ENCODE peak calls at places on chromosome 11, in seven cellular contexts. V is prostate gland, O is mucosa of descending colon, X is left ventricle myocardium inferior, Q is Panc1, D is SK-N-SH, E is AG04450. W is an unnamed sample.

GRCh38 chr11:1737080-1737757 is 13.2 kb downstream of the IFITM10 start:
- DNase-seq in E (no peak), O (no peak), V (no peak), D (no peak), X (no peak), Q (no peak), W (no peak)

GRCh38 chr11:10303558-10304363 is 1.1 kb upstream of the ADM start:
- DNase-seq in O (peak; percentile 69), V (peak; percentile 60), X (peak; percentile 28), E (no peak), D (peak; percentile 30), Q (no peak), W (no peak)

GRCh38 chr11:73760066-73760679 is 701 bp downstream of the RAB6A start:
- DNase-seq in X (peak; percentile 50), D (peak; percentile 69), O (peak; percentile 49), E (no peak), V (peak; percentile 23), Q (no peak), W (no peak)

GRCh38 chr11:10809373-10810199 is 860 bp upstream of the EIF4G2 start:
- DNase-seq in O (peak; percentile 63), Q (no peak), D (no peak), E (peak; percentile 29), X (no peak), V (no peak), W (peak; percentile 34)

GRCh38 chr11:19650929-19651487 is 61.6 kb upstream of the NAV2 start:
- DNase-seq in X (no peak), Q (no peak), V (no peak), E (no peak), D (no peak), O (no peak), W (no peak)

GRCh38 chr11:2084721-2085120 is 54.5 kb downstream of the IGF2 start:
- DNase-seq in O (no peak), X (no peak), V (peak; percentile 2), Q (no peak), E (no peak), D (no peak), W (no peak)

GRCh38 chr11:107598225-107599139 is 7.5 kb downstream of the ELMOD1 start:
- DNase-seq in X (no peak), V (no peak), D (peak; percentile 45), E (no peak), Q (no peak), O (no peak), W (no peak)

GRCh38 chr11:35038211-35038930 is 100.6 kb upstream of the CD44 start:
- DNase-seq in O (no peak), X (no peak), Q (no peak), E (no peak), D (peak; percentile 5), V (no peak), W (no peak)

GRCh38 chr11:93484716-93485115 is 58.5 kb downstream of the SMCO4 start:
- DNase-seq in D (peak; percentile 75), X (no peak), O (no peak), V (no peak), Q (no peak), E (peak; percentile 34), W (no peak)

GRCh38 chr11:72758690-72759389 is 6.6 kb upstream of the ARAP1 start:
- DNase-seq in X (peak; percentile 45), V (no peak), Q (no peak), D (peak; percentile 46), O (peak; percentile 54), E (peak; percentile 82), W (no peak)

GRCh38 chr11:125464266-125464662 is 31.8 kb downstream of the FEZ1 start:
- DNase-seq in Q (no peak), X (no peak), V (no peak), D (no peak), O (no peak), E (no peak), W (no peak)

GRCh38 chr11:73577496-73577917 is 20.4 kb downstream of the FAM168A start:
- DNase-seq in X (no peak), E (peak; percentile 36), Q (no peak), V (no peak), O (no peak), D (peak; percentile 68), W (no peak)

GRCh38 chr11:134598368-134598767 is 186.3 kb upstream of the B3GAT1 start:
- DNase-seq in Q (no peak), O (no peak), E (no peak), V (no peak), X (no peak), D (no peak), W (no peak)

GRCh38 chr11:6319001-6319878 is 1.1 kb downstream of the CAVIN3 start:
- DNase-seq in X (peak; percentile 71), O (peak; percentile 10), Q (peak; percentile 78), E (no peak), D (peak; percentile 16), V (no peak), W (no peak)

GRCh38 chr11:108672113-108672512 is 7.2 kb downstream of the DDX10 start:
- DNase-seq in V (no peak), O (no peak), Q (no peak), X (no peak), D (no peak), E (no peak), W (no peak)

GRCh38 chr11:117002639-117003305 is 95.5 kb downstream of the SIK3 start:
- DNase-seq in Q (no peak), X (no peak), E (no peak), O (no peak), V (no peak), D (no peak), W (no peak)

GRCh38 chr11:69862331-69862761 is 43.1 kb upstream of the FGF3 start:
- DNase-seq in V (no peak), E (no peak), Q (no peak), X (no peak), D (no peak), O (no peak), W (no peak)

GRCh38 chr11:733072-733471 is 14.2 kb upstream of the TALDO1 start:
- DNase-seq in X (no peak), Q (no peak), E (no peak), V (no peak), D (no peak), O (no peak), W (no peak)

GRCh38 chr11:7160814-7161489 is 72.2 kb downstream of the RBMXL2 start:
- DNase-seq in V (no peak), X (no peak), D (no peak), Q (no peak), O (no peak), E (no peak), W (no peak)

GRCh38 chr11:71204294-71204693 is 48.1 kb downstream of the SHANK2 start:
- DNase-seq in D (no peak), Q (no peak), O (no peak), V (no peak), X (no peak), E (no peak), W (no peak)

DNA sequence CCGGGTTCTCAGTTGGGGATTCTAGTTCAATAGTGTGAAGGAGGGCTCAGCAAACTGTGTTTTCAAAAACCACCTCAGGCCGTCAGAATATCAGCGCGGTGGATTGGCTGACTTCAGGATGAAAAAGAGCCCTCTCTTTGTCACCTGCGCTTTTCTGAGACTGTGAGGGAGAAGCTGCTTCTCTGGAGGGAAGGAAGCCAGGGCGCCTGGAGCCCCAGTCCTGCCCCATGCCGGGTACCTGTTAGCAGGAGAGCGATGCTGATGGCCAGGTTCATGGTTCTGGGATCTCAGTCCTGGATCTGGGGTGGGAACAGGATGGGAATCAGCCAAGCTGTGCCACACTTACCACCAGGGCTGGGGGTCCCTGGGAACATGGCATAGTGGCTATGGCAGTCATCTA is 2.3 kb downstream of the THY1 start:
- DNase-seq in X (no peak), V (no peak), D (no peak), O (no peak), E (no peak), Q (no peak), W (no peak)
- H3K4me3 ChIP-seq in X (no peak overlapping the region), V (no peak overlapping the region), D (peak overlapping the region; percentile 96), O (no peak overlapping the region), E (peak overlapping the region; percentile 89), Q (no peak overlapping the region), W (no peak overlapping the region)

DNA sequence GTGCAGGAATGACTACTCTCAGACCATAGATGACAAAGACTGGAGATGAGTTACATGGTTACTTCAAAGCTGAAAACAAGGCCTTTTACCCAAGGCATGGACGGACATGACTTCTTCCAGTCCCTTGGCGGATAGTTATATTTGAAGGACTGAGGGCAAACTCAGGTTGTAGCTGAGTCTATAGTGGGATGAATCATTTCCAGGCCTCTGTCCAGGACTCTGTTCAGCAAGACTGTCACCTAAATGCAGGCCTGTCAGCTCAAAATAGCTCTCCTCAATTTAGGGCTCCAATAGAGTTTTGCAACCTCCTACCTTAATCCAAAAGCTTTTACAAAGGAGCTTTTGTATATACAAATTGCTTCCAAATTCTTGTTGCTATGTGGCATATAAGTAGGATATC is 24.3 kb upstream of the OR52J3 start:
- DNase-seq in D (no peak), O (no peak), E (no peak), V (no peak), X (no peak), Q (no peak), W (no peak)
- TF ChIP-seq CTCF in D (no peak), O (no peak), E (no peak), V (no peak), X (no peak), Q (no peak), W (no peak)

DNA sequence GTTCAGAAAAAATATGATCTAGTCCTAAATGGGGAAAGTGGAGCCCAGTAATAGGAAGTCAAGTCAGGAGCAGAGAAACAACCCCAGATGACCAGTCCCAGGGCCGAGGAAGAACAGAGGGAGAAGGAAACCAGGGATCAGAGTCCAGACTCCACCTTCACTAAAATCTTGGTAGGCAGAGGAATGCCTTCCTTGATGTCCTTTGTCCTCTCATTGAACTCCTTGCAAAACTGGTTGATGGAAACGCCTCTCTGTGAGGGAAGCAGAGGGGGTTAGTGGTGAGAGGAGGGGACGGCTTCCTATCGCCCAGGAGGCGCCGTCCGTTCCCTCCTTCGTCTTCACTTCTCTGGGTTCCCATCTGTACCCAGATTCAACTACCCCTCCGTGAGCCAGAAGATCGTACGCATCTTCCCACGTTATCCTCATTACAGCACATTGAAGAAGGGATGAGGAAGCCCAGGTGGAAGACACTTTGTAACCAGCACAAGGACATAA is 592 bp downstream of the MRPL11 start:
- DNase-seq in E (no peak), X (no peak), Q (no peak), O (no peak), V (no peak), D (no peak), W (no peak)
- H3K4me3 ChIP-seq in E (peak overlapping the region; percentile 81), X (peak overlapping the region; percentile 86), Q (peak overlapping the region; percentile 97), O (peak overlapping the region; percentile 71), V (peak overlapping the region; percentile 81), D (peak overlapping the region; percentile 78), W (peak overlapping the region; percentile 72)

GRCh38 chr11:118659314-118659939 is 20.0 kb downstream of the TREH start:
- DNase-seq in Q (peak; percentile 54), V (peak; percentile 84), O (peak; percentile 95), X (peak; percentile 92), D (peak; percentile 96), E (peak; percentile 42), W (no peak)
- TF ChIP-seq CTCF in Q (peak; percentile 99), V (peak; percentile 91), O (peak; percentile 93), X (peak; percentile 99), D (peak; percentile 89), E (peak; percentile 90), W (peak; percentile 98)